ENCODE peak calls at places on chromosomes 13 and 19, in seven cellular contexts. N is NCI-H774, O is NCI-H187, X is A549, J is GM10248, L is NCI-H1930, Y is C1 segment of cervical spinal cord. G is an unnamed sample.
A peak's percentile ranks its signal among the peaks of the same experiment; 100 is the strongest.

GRCh38 chr19:29311391-29311790 is 98.4 kb upstream of the UQCRFS1 start:
- DNase-seq in N (peak; percentile 41), O (peak; percentile 93), X (no peak), J (no peak), L (no peak), Y (no peak), G (no peak)

GRCh38 chr19:5147971-5148793 is 179.3 kb downstream of the KDM4B start:
- DNase-seq in N (no peak), O (no peak), X (no peak), J (no peak), L (no peak), Y (no peak), G (no peak)

GRCh38 chr13:53743906-53744305 is 715.3 kb downstream of the OLFM4 start:
- DNase-seq in N (no peak), O (no peak), X (no peak), J (no peak), L (no peak), Y (no peak), G (no peak)

GRCh38 chr19:6501740-6502648 is at the start of gene TUBB4A:
- DNase-seq in N (no peak), O (no peak), X (peak; percentile 54), J (peak; percentile 77), L (no peak), Y (peak; percentile 24), G (peak; percentile 70)

GRCh38 chr13:97539651-97540230 is 105.8 kb downstream of the RAP2A start:
- DNase-seq in N (no peak), O (no peak), X (no peak), J (no peak), L (no peak), Y (no peak), G (no peak)

GRCh38 chr19:47417746-47418594 is 1.4 kb downstream of the MEIS3 start:
- DNase-seq in N (no peak), O (no peak), X (no peak), J (no peak), L (no peak), Y (no peak), G (no peak)

GRCh38 chr13:20141238-20142018 is 19.4 kb downstream of the GJA3 start:
- DNase-seq in N (no peak), O (no peak), X (no peak), J (no peak), L (no peak), Y (no peak), G (no peak)

GRCh38 chr13:99749627-99750026 is 221.9 kb downstream of the ZIC5 start:
- DNase-seq in N (no peak), O (no peak), X (no peak), J (no peak), L (no peak), Y (no peak), G (no peak)

GRCh38 chr13:76980075-76980718 is 11.7 kb upstream of the CLN5 start:
- DNase-seq in N (peak; percentile 42), O (no peak), X (peak; percentile 85), J (peak; percentile 93), L (peak; percentile 81), Y (peak; percentile 45), G (peak; percentile 92)